ENCODE peak calls at places on chromosomes 2 and 18, in four cellular contexts. X is HCT116, M is K562, B is HepG2. W is an unnamed sample. For H3K36me3, the result is how much of the 10 kb centered on the place peaks cover.

GRCh38 chr2:203579730-203580129 is 44.6 kb upstream of the RAPH1 start:
- DNase-seq in B (no peak), X (no peak), M (no peak), W (no peak)

GRCh38 chr2:228180126-228181097 is 1.1 kb downstream of the SPHKAP start:
- DNase-seq in B (no peak), X (no peak), M (no peak), W (no peak)

GRCh38 chr2:11753886-11754704 is 7.7 kb downstream of the LPIN1 start:
- DNase-seq in M (no peak), B (no peak), X (no peak), W (no peak)

GRCh38 chr2:83323055-83323454 is 1136.0 kb downstream of the SUCLG1 start:
- DNase-seq in M (no peak), X (no peak), B (no peak), W (no peak)

GRCh38 chr2:237563816-237564215 is 2.6 kb upstream of the PRLH start:
- DNase-seq in B (no peak), X (no peak), M (no peak), W (no peak)

GRCh38 chr2:171811229-171811628 is 82.8 kb downstream of the SLC25A12 start:
- DNase-seq in X (peak), B (peak), M (no peak), W (peak)

GRCh38 chr2:216691210-216691741 is 4.1 kb downstream of the IGFBP5 start:
- DNase-seq in M (peak), X (no peak), B (no peak), W (no peak)

GRCh38 chr2:1721706-1722483 is 22.4 kb downstream of the PXDN start:
- DNase-seq in M (no peak), X (no peak), B (no peak), W (no peak)

GRCh38 chr2:206766057-206766930 is 888 bp downstream of the FASTKD2 start:
- DNase-seq in M (no peak), B (no peak), X (no peak), W (no peak)

GRCh38 chr2:74333175-74333574 is 10.0 kb downstream of the SLC4A5 start:
- DNase-seq in M (peak), B (peak), X (peak), W (no peak)

GRCh38 chr2:85804583-85804982 is 50.8 kb downstream of the ATOH8 start:
- DNase-seq in B (no peak), M (peak), X (no peak), W (no peak)

GRCh38 chr2:226730487-226730886 is 69.1 kb downstream of the IRS1 start:
- DNase-seq in M (no peak), X (peak), B (peak), W (no peak)

GRCh38 chr2:83221258-83221657 is 1237.8 kb downstream of the SUCLG1 start:
- DNase-seq in B (no peak), X (no peak), M (no peak), W (no peak)

GRCh38 chr2:74708883-74709282 is 54.8 kb downstream of the SEMA4F start:
- DNase-seq in X (no peak), M (no peak), B (peak), W (no peak)

GRCh38 chr2:218860950-218861381 is 1.4 kb downstream of the WNT6 start:
- DNase-seq in B (peak), M (peak), X (peak), W (no peak)

GRCh38 chr18:56443508-56443907 is 194.9 kb downstream of the TXNL1 start:
- DNase-seq in X (no peak), B (no peak), M (no peak), W (no peak)

GRCh38 chr2:67660015-67660602 is 263.0 kb downstream of the ETAA1 start:
- DNase-seq in X (no peak), B (no peak), M (no peak), W (no peak)

GRCh38 chr2:84280873-84281272 is 178.2 kb downstream of the SUCLG1 start:
- DNase-seq in B (no peak), M (no peak), X (no peak), W (no peak)

GRCh38 chr18:35073186-35074105 is 32.2 kb downstream of the MAPRE2 start:
- DNase-seq in B (no peak), X (no peak), M (no peak), W (no peak)

GRCh38 chr18:58525928-58526424 is 102.9 kb downstream of the ALPK2 start:
- DNase-seq in B (no peak), M (no peak), X (no peak), W (no peak)

GRCh38 chr2:210667726-210668125 is 111.3 kb downstream of the CPS1 start:
- DNase-seq in X (no peak), M (no peak), B (no peak), W (no peak)

GRCh38 chr2:69741281-69742169 is at the start of gene ANXA4:
- DNase-seq in M (peak), B (peak), X (peak), W (peak)

GRCh38 chr2:19673213-19673791 is 228.5 kb downstream of the TTC32 start:
- DNase-seq in M (no peak), B (peak), X (no peak), W (no peak)

GRCh38 chr2:129717560-129718128 is 261.8 kb upstream of the RAB6C start:
- DNase-seq in M (no peak), B (no peak), X (no peak), W (no peak)

GRCh38 chr2:6913415-6914157 is 3.6 kb upstream of the RNF144A start:
- DNase-seq in B (no peak), M (no peak), X (no peak), W (no peak)

GRCh38 chr2:69509011-69509749 is 71.9 kb upstream of the NFU1 start:
- DNase-seq in B (no peak), X (no peak), M (no peak), W (no peak)

GRCh38 chr2:20585710-20586378 is 65.1 kb downstream of the HS1BP3 start:
- DNase-seq in M (no peak), B (no peak), X (no peak), W (no peak)

GRCh38 chr2:96146151-96146880 is 1.1 kb upstream of the DUSP2 start:
- DNase-seq in B (no peak), X (no peak), M (peak), W (no peak)

GRCh38 chr2:164793531-164793930 is 48.1 kb downstream of the COBLL1 start:
- DNase-seq in B (no peak), X (no peak), M (no peak), W (no peak)

GRCh38 chr2:56015631-56016251 is 92.2 kb upstream of the EFEMP1 start:
- DNase-seq in B (no peak), X (no peak), M (no peak), W (no peak)

GRCh38 chr2:177887722-177888121 is 184.9 kb downstream of the PDE11A start:
- DNase-seq in B (no peak), M (no peak), X (no peak), W (no peak)

GRCh38 chr2:119482481-119483394 is 41.5 kb downstream of the SCTR start:
- DNase-seq in B (no peak), X (no peak), M (no peak), W (no peak)

GRCh38 chr2:177283871-177284270 is 19.3 kb upstream of the NFE2L2 start:
- DNase-seq in M (no peak), X (no peak), B (no peak), W (no peak)

GRCh38 chr2:152623076-152623740 is 94.1 kb downstream of the PRPF40A start:
- DNase-seq in M (no peak), X (no peak), B (no peak), W (no peak)

GRCh38 chr2:175312137-175312536 is 130.6 kb upstream of the ATP5MC3 start:
- DNase-seq in M (no peak), B (no peak), X (no peak), W (no peak)

GRCh38 chr2:109351164-109351756 is 222.3 kb downstream of the SH3RF3 start:
- DNase-seq in M (no peak), B (no peak), X (no peak), W (no peak)
- TF ChIP-seq POLR2AphosphoS5 in M (no peak), B (no peak), X (no peak), W (no peak)

GRCh38 chr18:80044072-80044471 is 9.8 kb downstream of the RBFA start:
- DNase-seq in M (no peak), B (peak), X (no peak), W (no peak)
- H3K36me3 ChIP-seq in M (half or more), B (half or more), X (under half), W (under half)

GRCh38 chr2:70756126-70756525 is 11.9 kb downstream of the ADD2 start:
- DNase-seq in M (no peak), B (no peak), X (no peak), W (no peak)
- TF ChIP-seq TCF7L2 in M (no peak), B (no peak), X (no peak), W (no peak)

DNA sequence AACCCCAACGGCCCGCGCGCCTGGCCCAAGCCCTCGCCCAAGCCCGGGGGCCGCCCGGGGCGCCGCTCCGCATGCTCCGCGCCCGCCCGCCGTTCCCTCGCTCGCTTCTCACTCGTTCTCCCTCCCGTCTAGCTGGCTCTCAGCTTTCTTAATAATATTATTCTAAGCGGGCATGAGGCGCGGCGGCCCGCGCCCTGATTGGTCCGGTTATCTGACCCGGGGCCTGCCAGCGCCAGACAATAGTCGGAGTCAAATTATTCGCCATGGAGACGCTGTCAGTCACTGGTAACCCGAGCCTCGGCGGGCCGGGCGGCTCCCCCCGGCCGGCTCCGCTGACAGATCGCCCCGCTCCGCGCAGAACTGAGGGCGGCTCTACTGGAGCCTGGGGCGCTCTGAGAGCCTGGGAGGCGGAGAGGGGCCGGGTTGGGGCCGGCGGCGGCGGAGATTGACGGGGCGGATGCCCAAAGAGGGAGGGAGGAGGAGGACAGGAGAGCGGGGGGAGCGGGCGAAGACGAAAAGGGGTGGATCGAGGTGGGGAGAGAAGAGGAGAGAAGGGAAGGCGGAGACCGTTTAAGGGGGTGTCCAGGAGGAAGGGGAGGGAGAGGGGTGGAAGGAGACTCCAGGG is at the start of gene SIX2:
- DNase-seq in M (peak), X (peak), B (peak), W (no peak)
- TF ChIP-seq POLR2AphosphoS5 in M (no peak), X (no peak), B (no peak), W (no peak)